ENCODE peak calls at places on chromosomes 7 and 10, in six cellular contexts. H, M, K, C, R and F are unnamed samples.

GRCh38 chr10:71244638-71245419 is 32.5 kb downstream of the UNC5B start:
- DNase-seq in H (peak; percentile 71), M (no peak), K (peak; percentile 84), C (no peak), R (peak; percentile 49), F (peak; percentile 78)

GRCh38 chr10:96840841-96841518 is 8.9 kb downstream of the LCOR start:
- DNase-seq in H (no peak), M (no peak), K (no peak), C (peak; percentile 27), R (no peak), F (no peak)

GRCh38 chr7:139203992-139204391 is 27.0 kb upstream of the UBN2 start:
- DNase-seq in H (no peak), M (no peak), K (no peak), C (no peak), R (no peak), F (no peak)

GRCh38 chr7:24757799-24758275 is 573 bp upstream of the GSDME start:
- DNase-seq in H (no peak), M (no peak), K (no peak), C (no peak), R (no peak), F (no peak)

GRCh38 chr10:87541114-87541513 is 36.4 kb downstream of the MINPP1 start:
- DNase-seq in H (no peak), M (no peak), K (no peak), C (no peak), R (no peak), F (no peak)

GRCh38 chr7:117715784-117716445 is 157.3 kb downstream of the CTTNBP2 start:
- DNase-seq in H (no peak), M (no peak), K (no peak), C (peak; percentile 25), R (no peak), F (no peak)

GRCh38 chr10:127485153-127485857 is 63.8 kb upstream of the NPS start:
- DNase-seq in H (no peak), M (no peak), K (no peak), C (no peak), R (no peak), F (no peak)

GRCh38 chr7:156160811-156161210 is 348.5 kb upstream of the SHH start:
- DNase-seq in H (no peak), M (no peak), K (no peak), C (no peak), R (no peak), F (no peak)

GRCh38 chr10:36606234-36606839 is 519.1 kb upstream of the ANKRD30A start:
- DNase-seq in H (no peak), M (no peak), K (no peak), C (no peak), R (no peak), F (no peak)

GRCh38 chr10:99235872-99236626 is 397 bp upstream of the HPSE2 start:
- DNase-seq in H (no peak), M (no peak), K (peak; percentile 69), C (no peak), R (no peak), F (no peak)

GRCh38 chr7:133649593-133649992 is 396.7 kb downstream of the EXOC4 start:
- DNase-seq in H (no peak), M (no peak), K (no peak), C (no peak), R (no peak), F (no peak)

GRCh38 chr10:60974463-60975149 is 30.6 kb upstream of the RHOBTB1 start:
- DNase-seq in H (no peak), M (no peak), K (no peak), C (no peak), R (no peak), F (no peak)

GRCh38 chr7:123657304-123657685 is 1.6 kb downstream of the LMOD2 start:
- DNase-seq in H (no peak), M (no peak), K (no peak), C (no peak), R (no peak), F (no peak)

GRCh38 chr7:66837007-66837406 is 84.0 kb upstream of the TMEM248 start:
- DNase-seq in H (no peak), M (peak; percentile 25), K (peak; percentile 45), C (peak; percentile 81), R (no peak), F (no peak)

GRCh38 chr7:5574770-5575269 is 151.2 kb upstream of the TNRC18 start:
- DNase-seq in H (peak; percentile 83), M (no peak), K (no peak), C (no peak), R (no peak), F (peak; percentile 77)

GRCh38 chr10:16652154-16652553 is 130.5 kb upstream of the C1QL3 start:
- DNase-seq in H (no peak), M (no peak), K (no peak), C (no peak), R (no peak), F (no peak)